ENCODE peak calls at places on chromosomes 2 and 18, in six cellular contexts. W, A, H, D, I and E are unnamed samples.

GRCh38 chr2:100104718-100105677 is 37.4 kb downstream of the AFF3 start:
- DNase-seq in W (peak), A (no peak), H (peak), D (peak), I (peak), E (peak)

GRCh38 chr18:32624182-32624723 is 148.6 kb downstream of the KLHL14 start:
- DNase-seq in W (no peak), A (no peak), H (no peak), D (no peak), I (peak), E (no peak)

GRCh38 chr18:2898131-2898640 is 51.4 kb downstream of the EMILIN2 start:
- DNase-seq in W (peak), A (no peak), H (no peak), D (no peak), I (no peak), E (no peak)

GRCh38 chr18:35616664-35617423 is 35.3 kb downstream of the GALNT1 start:
- DNase-seq in W (peak), A (no peak), H (no peak), D (peak), I (peak), E (no peak)

GRCh38 chr18:45463433-45463832 is 151.8 kb upstream of the SLC14A2 start:
- DNase-seq in W (no peak), A (no peak), H (no peak), D (no peak), I (peak), E (no peak)

GRCh38 chr18:23588836-23589560 is 2.7 kb upstream of the NPC1 start:
- DNase-seq in W (no peak), A (no peak), H (peak), D (peak), I (peak), E (no peak)

GRCh38 chr2:96156926-96157648 is 11.8 kb upstream of the DUSP2 start:
- DNase-seq in W (no peak), A (no peak), H (no peak), D (no peak), I (no peak), E (no peak)

GRCh38 chr2:81483254-81483653 is 1178.7 kb upstream of the LRRTM1 start:
- DNase-seq in W (no peak), A (no peak), H (no peak), D (no peak), I (no peak), E (no peak)

GRCh38 chr2:121634354-121635307 is 14.6 kb downstream of the CLASP1 start:
- DNase-seq in W (peak), A (no peak), H (no peak), D (peak), I (no peak), E (no peak)

GRCh38 chr2:134764164-134764563 is 45.4 kb upstream of the TMEM163 start:
- DNase-seq in W (no peak), A (no peak), H (no peak), D (peak), I (no peak), E (no peak)

GRCh38 chr2:36461039-36461681 is 105.6 kb downstream of the CRIM1 start:
- DNase-seq in W (peak), A (no peak), H (no peak), D (peak), I (peak), E (peak)

GRCh38 chr18:26457611-26458350 is 90.6 kb downstream of the KCTD1 start:
- DNase-seq in W (no peak), A (peak), H (peak), D (no peak), I (peak), E (peak)

DNA sequence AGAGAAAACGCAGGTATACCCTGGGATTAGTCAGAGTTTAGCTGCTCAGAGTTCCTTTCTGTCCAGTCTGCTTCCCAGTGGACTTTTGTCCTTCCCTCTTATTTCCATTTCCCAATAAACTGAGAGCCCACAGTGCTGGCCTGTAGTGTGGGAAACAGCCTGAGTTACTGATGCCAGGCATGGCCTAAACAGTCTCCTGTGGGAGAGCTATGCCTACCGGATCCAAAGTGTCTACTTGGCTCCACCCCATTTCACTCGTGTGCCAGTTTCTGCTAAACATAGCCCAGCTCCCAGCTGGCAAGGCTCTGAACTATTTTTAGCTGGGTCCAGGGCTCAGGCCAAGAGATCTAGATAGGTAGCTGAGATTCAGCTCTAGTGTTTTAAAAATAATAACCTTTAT is 15.6 kb upstream of the PPP1CB start:
- DNase-seq in W (no peak), A (no peak), H (no peak), D (no peak), I (no peak), E (no peak)
- H2AFZ ChIP-seq in W (peak), A (no peak), H (no peak), D (no peak), I (peak), E (no peak)

DNA sequence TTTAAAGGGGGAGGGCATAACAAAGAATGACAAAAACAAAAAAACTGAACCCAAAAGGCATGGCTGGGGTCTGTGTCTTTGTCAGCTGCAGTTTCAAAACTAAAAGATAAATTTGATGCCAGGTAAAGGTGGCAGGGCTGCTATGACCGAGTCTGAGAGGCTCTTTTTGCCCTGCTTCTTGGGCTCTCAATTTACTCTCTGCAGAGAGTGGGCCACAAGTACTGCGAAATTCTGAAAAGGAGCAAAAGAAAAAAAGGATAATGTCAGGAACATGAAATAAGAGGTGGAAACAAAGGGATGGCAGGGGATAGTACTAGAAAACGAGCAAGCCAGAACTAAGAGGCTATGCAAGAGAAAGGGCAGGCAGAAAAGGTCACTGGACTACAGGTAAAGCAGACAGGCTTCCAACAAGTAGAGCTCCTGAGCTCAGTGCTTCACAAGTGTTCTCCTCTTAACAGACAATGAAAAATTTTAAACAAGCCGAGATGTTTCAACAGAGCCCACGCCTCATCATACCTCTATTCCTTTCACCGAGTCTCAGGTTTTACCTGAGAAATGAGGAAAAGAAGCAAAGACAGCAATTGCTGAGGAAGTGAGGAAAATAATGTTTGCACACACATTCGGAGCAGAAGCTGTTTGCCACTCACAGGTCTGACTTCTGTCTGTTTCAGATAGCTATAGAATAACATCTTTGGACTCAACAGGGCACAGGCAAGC is 7.3 kb downstream of the IRS1 start:
- DNase-seq in W (peak), A (no peak), H (no peak), D (no peak), I (no peak), E (no peak)
- H3K23ac ChIP-seq in W (peak), A (no peak), H (no peak), D (peak), I (no peak), E (no peak)

GRCh38 chr2:68831688-68832087 is 39.5 kb downstream of the BMP10 start:
- DNase-seq in W (peak), A (no peak), H (no peak), D (peak), I (no peak), E (no peak)
- H2AFZ ChIP-seq in W (peak), A (no peak), H (no peak), D (no peak), I (no peak), E (peak)

DNA sequence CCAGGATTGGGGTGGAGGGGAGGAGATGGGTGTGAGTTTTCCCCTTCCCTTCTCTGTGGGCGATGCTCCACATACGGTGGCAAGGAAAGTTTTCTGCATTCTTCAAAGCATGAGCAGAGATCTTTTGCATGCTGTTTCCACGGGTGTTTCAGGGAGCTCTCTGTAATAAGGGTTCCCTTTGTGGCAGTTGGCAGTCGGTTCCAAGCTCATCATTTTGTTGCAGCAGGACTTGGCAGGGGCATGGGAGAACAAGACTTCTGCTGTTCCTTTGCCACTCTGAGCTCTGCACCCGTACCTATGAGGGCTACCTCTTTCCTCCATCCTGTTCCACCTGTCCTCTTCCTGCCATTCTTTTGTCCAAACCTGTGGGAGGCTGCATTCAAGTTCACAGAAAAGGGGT is 71.3 kb upstream of the SPRED2 start:
- DNase-seq in W (no peak), A (no peak), H (no peak), D (no peak), I (no peak), E (no peak)
- H3K23ac ChIP-seq in W (no peak), A (no peak), H (no peak), D (no peak), I (no peak), E (no peak)

GRCh38 chr18:21267370-21267769 is 25.3 kb downstream of the GREB1L start:
- DNase-seq in W (no peak), A (no peak), H (no peak), D (no peak), I (no peak), E (no peak)

GRCh38 chr18:21262979-21263378 is 20.9 kb downstream of the GREB1L start:
- DNase-seq in W (no peak), A (no peak), H (no peak), D (no peak), I (no peak), E (peak)

GRCh38 chr18:21265971-21266673 is 24.1 kb downstream of the GREB1L start:
- DNase-seq in W (no peak), A (no peak), H (no peak), D (no peak), I (no peak), E (no peak)

GRCh38 chr18:21262244-21262643 is 20.2 kb downstream of the GREB1L start:
- DNase-seq in W (no peak), A (no peak), H (no peak), D (no peak), I (no peak), E (no peak)

GRCh38 chr18:21264651-21265050 is 22.6 kb downstream of the GREB1L start:
- DNase-seq in W (no peak), A (no peak), H (no peak), D (no peak), I (no peak), E (peak)
- H2AFZ ChIP-seq in W (no peak), A (no peak), H (no peak), D (no peak), I (no peak), E (no peak)